ENCODE peak calls at places on chromosomes 7 and 10, in ten cellular contexts. B is body of pancreas; N is sigmoid colon; S is pancreas; M is fibroblast of lung; F is lower leg skin; G is CD8-positive, alpha-beta T cell; E is coronary artery; O is NB4; U is heart left ventricle. K is an unnamed sample.

GRCh38 chr7:82696631-82697030 is 253.1 kb upstream of the CACNA2D1 start:
- DNase-seq in B (no peak), N (no peak), S (no peak), M (no peak), F (no peak), G (no peak), E (no peak), O (no peak), U (no peak), K (no peak)

GRCh38 chr7:134513169-134513752 is 14.1 kb upstream of the AKR1B10 start:
- DNase-seq in B (peak; percentile 37), N (no peak), S (peak; percentile 19), M (peak; percentile 67), F (no peak), G (peak; percentile 22), E (no peak), O (peak; percentile 61), U (no peak), K (peak; percentile 27)

GRCh38 chr7:27171636-27172387 is 2.3 kb downstream of the HOXA10 start:
- DNase-seq in B (peak; percentile 10), N (peak; percentile 66), S (no peak), M (no peak), F (no peak), G (peak; percentile 5), E (no peak), O (peak; percentile 27), U (peak; percentile 45), K (peak; percentile 73)

GRCh38 chr7:133484135-133484534 is 231.3 kb downstream of the EXOC4 start:
- DNase-seq in B (no peak), N (no peak), S (no peak), M (no peak), F (no peak), G (peak; percentile 32), E (no peak), O (peak; percentile 13), U (no peak), K (no peak)

GRCh38 chr7:66426332-66426731 is 202.3 kb upstream of the KCTD7 start:
- DNase-seq in B (no peak), N (no peak), S (no peak), M (no peak), F (no peak), G (no peak), E (no peak), O (no peak), U (no peak), K (no peak)

GRCh38 chr7:133571066-133571465 is 318.2 kb downstream of the EXOC4 start:
- DNase-seq in B (no peak), N (no peak), S (no peak), M (peak; percentile 16), F (no peak), G (no peak), E (no peak), O (peak; percentile 14), U (no peak), K (no peak)

GRCh38 chr7:73865738-73866445 is 4.9 kb downstream of the TMEM270 start:
- DNase-seq in B (peak; percentile 48), N (no peak), S (no peak), M (peak; percentile 72), F (no peak), G (no peak), E (no peak), O (peak; percentile 72), U (no peak), K (peak; percentile 48)

GRCh38 chr10:96752380-96752779 is 32.1 kb upstream of the PIK3AP1 start:
- DNase-seq in B (no peak), N (no peak), S (no peak), M (no peak), F (no peak), G (no peak), E (no peak), O (peak; percentile 21), U (no peak), K (no peak)

GRCh38 chr7:112183266-112183665 is 22.9 kb downstream of the DOCK4 start:
- DNase-seq in B (no peak), N (no peak), S (no peak), M (no peak), F (no peak), G (no peak), E (no peak), O (no peak), U (no peak), K (no peak)

GRCh38 chr7:112186300-112186699 is 19.9 kb downstream of the DOCK4 start:
- DNase-seq in B (no peak), N (no peak), S (no peak), M (no peak), F (no peak), G (no peak), E (no peak), O (no peak), U (no peak), K (no peak)

GRCh38 chr7:112184455-112184854 is 21.7 kb downstream of the DOCK4 start:
- DNase-seq in B (no peak), N (no peak), S (no peak), M (no peak), F (no peak), G (no peak), E (no peak), O (no peak), U (no peak), K (no peak)

GRCh38 chr7:112182749-112183148 is 23.4 kb downstream of the DOCK4 start:
- DNase-seq in B (no peak), N (no peak), S (no peak), M (no peak), F (no peak), G (no peak), E (no peak), O (no peak), U (peak; percentile 73), K (no peak)

DNA sequence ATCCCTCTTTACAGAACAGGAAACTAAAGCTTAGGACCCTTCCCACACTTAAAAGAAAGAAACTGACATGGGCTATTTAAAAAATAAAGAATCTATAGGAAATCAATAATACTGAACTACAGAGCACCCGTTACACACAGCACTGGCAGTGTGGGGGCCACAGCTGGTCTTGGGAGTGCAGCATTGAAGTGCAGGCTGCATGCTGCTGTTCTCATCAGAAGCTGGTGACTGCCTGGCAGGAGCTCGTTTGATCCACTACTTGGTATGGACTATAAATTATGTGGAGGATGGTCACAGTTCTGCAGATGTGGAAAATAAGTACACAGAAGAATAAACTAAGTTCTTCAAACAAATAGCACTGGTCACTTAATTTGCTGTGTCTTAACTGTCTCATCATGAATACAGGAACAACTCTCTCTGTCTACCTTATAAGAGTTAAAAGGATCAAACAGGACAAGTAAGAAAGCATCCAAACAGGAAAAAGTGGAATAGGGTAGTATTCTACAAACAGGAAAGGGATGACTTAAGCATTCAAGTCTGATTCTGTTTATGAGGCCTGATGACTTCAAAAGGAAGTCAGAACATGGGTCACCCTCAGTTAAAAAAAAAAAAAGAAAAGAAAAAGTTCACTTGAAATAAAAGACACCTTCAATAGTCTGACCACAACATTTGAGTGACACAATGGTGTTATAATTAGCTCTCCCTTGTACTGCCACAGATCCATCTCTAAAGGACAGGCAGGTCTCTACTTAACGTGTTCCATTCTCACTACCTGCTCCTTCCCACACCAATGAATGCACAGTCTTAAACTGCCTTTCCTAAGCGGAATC is 21.0 kb downstream of the DOCK4 start:
- DNase-seq in B (no peak), N (no peak), S (no peak), M (no peak), F (no peak), G (no peak), E (no peak), O (no peak), U (no peak), K (peak; percentile 26)
- H3K4me3 ChIP-seq in B (no peak overlapping the region), N (no peak overlapping the region), S (no peak overlapping the region), M (no peak overlapping the region), F (no peak overlapping the region), G (no peak overlapping the region), E (no peak overlapping the region), O (no peak overlapping the region), U (no peak overlapping the region), K (no peak overlapping the region)

DNA sequence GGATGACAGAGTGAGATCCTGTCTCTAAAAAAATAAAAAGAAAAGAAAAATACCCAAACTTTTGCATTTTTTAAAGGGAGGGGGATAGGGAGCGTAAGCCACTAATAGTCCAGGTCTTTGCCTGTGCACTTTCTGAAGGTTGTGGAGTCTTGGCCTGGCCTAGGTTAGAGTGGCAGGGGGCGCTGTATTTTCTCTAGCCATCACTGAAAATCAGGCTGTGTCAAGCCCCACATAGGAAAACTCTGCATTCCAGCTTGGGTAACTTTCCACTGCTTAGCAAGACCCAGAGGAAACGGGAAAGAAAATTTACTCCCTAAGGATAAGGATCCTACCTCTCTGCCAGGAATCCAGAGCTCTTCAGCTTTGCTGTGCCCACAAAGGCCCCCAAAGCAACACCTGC is 10.5 kb upstream of the PAX4 start:
- DNase-seq in B (no peak), N (no peak), S (no peak), M (no peak), F (no peak), G (no peak), E (no peak), O (peak; percentile 24), U (no peak), K (peak; percentile 13)
- TF ChIP-seq CTCF in B (no peak), N (no peak), S (no peak), M (no peak), F (no peak), G (no peak), E (no peak), O (peak; percentile 47), U (no peak), K (no peak)

DNA sequence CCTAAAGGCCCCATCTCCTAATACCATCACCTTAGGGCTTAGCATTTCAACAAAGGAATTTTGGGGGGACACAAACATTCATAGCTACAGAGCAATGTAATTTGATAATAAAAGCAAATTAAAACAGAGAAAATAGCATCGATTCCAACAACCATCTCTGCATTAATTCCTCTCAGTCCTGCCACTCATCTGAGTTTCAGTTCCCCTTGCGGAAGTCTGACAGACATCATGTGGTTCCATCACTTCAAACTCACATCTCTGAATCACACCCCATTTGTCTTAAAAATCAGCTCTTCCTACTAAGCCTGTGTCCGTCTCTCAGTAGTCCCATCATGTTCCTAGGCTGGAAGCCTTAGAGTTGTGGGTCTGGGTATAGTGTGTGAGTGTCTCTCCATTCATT is 3.6 kb downstream of the ADCK2 start:
- DNase-seq in B (no peak), N (peak; percentile 32), S (no peak), M (no peak), F (no peak), G (no peak), E (no peak), O (peak; percentile 54), U (no peak), K (no peak)
- H3K4me3 ChIP-seq in B (no peak overlapping the region), N (no peak overlapping the region), S (no peak overlapping the region), M (no peak overlapping the region), F (no peak overlapping the region), G (no peak overlapping the region), E (no peak overlapping the region), O (no peak overlapping the region), U (no peak overlapping the region), K (no peak overlapping the region)

GRCh38 chr7:114929570-114929969 is 7.7 kb downstream of the MDFIC start:
- DNase-seq in B (no peak), N (no peak), S (no peak), M (no peak), F (no peak), G (no peak), E (no peak), O (no peak), U (no peak), K (no peak)
- TF ChIP-seq CTCF in B (no peak), N (no peak), S (no peak), M (no peak), F (no peak), G (no peak), E (no peak), O (no peak), U (no peak), K (no peak)

K was measured in foreskin fibroblast.